ENCODE peak calls at places on chromosome 1, in six cellular contexts. B, H, J, Q, A and F are unnamed samples.

GRCh38 chr1:246597340-246597739 is 31.1 kb downstream of the CNST start:
- DNase-seq in J (no peak), H (no peak), Q (no peak), A (peak; percentile 72), B (peak; percentile 79), F (no peak)

GRCh38 chr1:151133339-151133761 is 13.1 kb downstream of the SEMA6C start:
- DNase-seq in B (no peak), J (no peak), H (no peak), A (no peak), Q (peak; percentile 71), F (no peak)

GRCh38 chr1:12549460-12550349 is 68.3 kb downstream of the DHRS3 start:
- DNase-seq in A (peak; percentile 93), J (no peak), Q (no peak), B (peak; percentile 76), H (no peak), F (peak; percentile 25)

GRCh38 chr1:10765304-10765703 is 31.1 kb downstream of the CASZ1 start:
- DNase-seq in A (no peak), Q (no peak), B (no peak), H (no peak), J (no peak), F (no peak)

GRCh38 chr1:4312024-4312423 is 342.4 kb upstream of the AJAP1 start:
- DNase-seq in Q (no peak), B (no peak), H (no peak), A (no peak), J (no peak), F (no peak)

GRCh38 chr1:68301538-68301937 is 69.2 kb upstream of the WLS start:
- DNase-seq in A (no peak), B (no peak), Q (no peak), H (no peak), J (no peak), F (no peak)

GRCh38 chr1:86441581-86441980 is 17.6 kb downstream of the CLCA2 start:
- DNase-seq in A (no peak), Q (no peak), J (no peak), H (peak; percentile 37), B (no peak), F (no peak)

GRCh38 chr1:227898502-227899140 is 49.1 kb downstream of the WNT9A start:
- DNase-seq in A (no peak), B (peak; percentile 4), H (no peak), Q (no peak), J (no peak), F (no peak)

GRCh38 chr1:116881879-116882520 is 27.7 kb upstream of the PTGFRN start:
- DNase-seq in J (peak; percentile 31), Q (peak; percentile 81), B (peak; percentile 59), H (peak; percentile 20), A (peak; percentile 18), F (peak; percentile 30)

GRCh38 chr1:212470059-212470458 is 37.3 kb downstream of the NENF start:
- DNase-seq in B (peak; percentile 92), A (peak; percentile 96), Q (no peak), J (no peak), H (no peak), F (peak; percentile 43)

GRCh38 chr1:46723901-46724300 is 5.0 kb upstream of the EFCAB14 start:
- DNase-seq in B (no peak), H (no peak), Q (peak; percentile 17), A (no peak), J (no peak), F (no peak)

GRCh38 chr1:109482796-109483638 is 688 bp upstream of the ATXN7L2 start:
- DNase-seq in H (peak; percentile 34), Q (peak; percentile 77), J (peak; percentile 60), B (no peak), A (no peak), F (no peak)

GRCh38 chr1:106699436-106699835 is 357.0 kb upstream of the PRMT6 start:
- DNase-seq in H (no peak), J (no peak), B (no peak), A (no peak), Q (no peak), F (no peak)

GRCh38 chr1:73343947-73344346 is 854.0 kb downstream of the LRRIQ3 start:
- DNase-seq in B (no peak), J (no peak), H (no peak), Q (no peak), A (no peak), F (no peak)

GRCh38 chr1:229271448-229272120 is 673 bp downstream of the RAB4A start:
- DNase-seq in J (peak; percentile 60), B (no peak), Q (peak; percentile 51), A (no peak), H (peak; percentile 19), F (peak; percentile 51)

GRCh38 chr1:6099787-6100765 is 54.4 kb downstream of the KCNAB2 start:
- DNase-seq in A (no peak), B (no peak), H (no peak), J (no peak), Q (no peak), F (no peak)

GRCh38 chr1:226649780-226650179 is 89.3 kb downstream of the ITPKB start:
- DNase-seq in H (peak; percentile 36), B (peak; percentile 22), A (no peak), J (peak; percentile 35), Q (peak; percentile 65), F (peak; percentile 42)

GRCh38 chr1:17558954-17559617 is 19.6 kb downstream of the ARHGEF10L start:
- DNase-seq in Q (no peak), A (no peak), B (no peak), J (no peak), H (no peak), F (no peak)

GRCh38 chr1:6418668-6419396 is 887 bp downstream of the HES2 start:
- DNase-seq in B (no peak), A (no peak), H (no peak), Q (peak; percentile 65), J (no peak), F (no peak)

GRCh38 chr1:244436336-244437102 is 15.2 kb downstream of the ADSS2 start:
- DNase-seq in A (no peak), J (no peak), B (no peak), H (no peak), Q (no peak), F (no peak)

GRCh38 chr1:244442850-244443249 is 8.9 kb downstream of the ADSS2 start:
- DNase-seq in Q (no peak), B (no peak), H (no peak), J (no peak), A (no peak), F (no peak)

GRCh38 chr1:244437108-244437507 is 14.6 kb downstream of the ADSS2 start:
- DNase-seq in A (no peak), Q (no peak), H (no peak), B (no peak), J (no peak), F (no peak)

GRCh38 chr1:244435562-244436205 is 16.0 kb downstream of the ADSS2 start:
- DNase-seq in B (no peak), H (no peak), Q (no peak), J (no peak), A (no peak), F (no peak)

DNA sequence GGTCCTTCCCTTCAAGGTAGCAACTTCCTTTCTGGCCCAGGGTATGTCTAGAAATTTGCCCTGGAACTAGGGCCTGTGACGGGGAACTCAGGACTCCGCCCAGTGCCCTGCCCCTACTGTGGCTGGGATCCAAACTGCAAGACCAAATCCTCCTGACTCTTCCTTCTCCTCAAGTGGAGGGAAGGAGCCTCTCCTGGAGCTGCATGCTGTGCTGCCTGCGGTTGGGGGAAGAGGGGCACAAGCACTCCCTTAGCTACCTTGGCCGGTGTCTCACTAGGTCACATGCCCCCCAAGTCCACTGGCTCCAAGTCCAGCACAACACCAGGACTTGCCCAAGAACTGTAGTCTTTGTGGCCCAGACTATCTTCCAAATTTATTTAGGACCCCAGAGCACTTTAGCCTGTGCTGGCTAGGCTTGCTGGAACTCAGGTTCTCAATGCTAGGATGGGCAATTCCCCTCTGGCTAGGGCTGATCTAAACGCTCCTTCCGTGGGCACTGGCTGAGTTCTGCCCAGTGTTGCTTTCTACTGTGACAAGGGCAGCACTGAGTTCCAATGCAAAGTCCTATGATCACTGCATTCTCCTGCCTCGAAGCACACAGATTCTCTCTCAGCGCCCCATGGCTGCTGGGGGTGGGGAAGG is 12.2 kb downstream of the ADSS2 start:
- DNase-seq in B (no peak), H (no peak), A (no peak), Q (peak; percentile 50), J (no peak), F (peak; percentile 30)
- H3K27ac ChIP-seq in B (no peak overlapping the region), H (no peak overlapping the region), A (no peak overlapping the region), Q (peak overlapping the region; percentile 63), J (no peak overlapping the region), F (peak overlapping the region; percentile 5)

DNA sequence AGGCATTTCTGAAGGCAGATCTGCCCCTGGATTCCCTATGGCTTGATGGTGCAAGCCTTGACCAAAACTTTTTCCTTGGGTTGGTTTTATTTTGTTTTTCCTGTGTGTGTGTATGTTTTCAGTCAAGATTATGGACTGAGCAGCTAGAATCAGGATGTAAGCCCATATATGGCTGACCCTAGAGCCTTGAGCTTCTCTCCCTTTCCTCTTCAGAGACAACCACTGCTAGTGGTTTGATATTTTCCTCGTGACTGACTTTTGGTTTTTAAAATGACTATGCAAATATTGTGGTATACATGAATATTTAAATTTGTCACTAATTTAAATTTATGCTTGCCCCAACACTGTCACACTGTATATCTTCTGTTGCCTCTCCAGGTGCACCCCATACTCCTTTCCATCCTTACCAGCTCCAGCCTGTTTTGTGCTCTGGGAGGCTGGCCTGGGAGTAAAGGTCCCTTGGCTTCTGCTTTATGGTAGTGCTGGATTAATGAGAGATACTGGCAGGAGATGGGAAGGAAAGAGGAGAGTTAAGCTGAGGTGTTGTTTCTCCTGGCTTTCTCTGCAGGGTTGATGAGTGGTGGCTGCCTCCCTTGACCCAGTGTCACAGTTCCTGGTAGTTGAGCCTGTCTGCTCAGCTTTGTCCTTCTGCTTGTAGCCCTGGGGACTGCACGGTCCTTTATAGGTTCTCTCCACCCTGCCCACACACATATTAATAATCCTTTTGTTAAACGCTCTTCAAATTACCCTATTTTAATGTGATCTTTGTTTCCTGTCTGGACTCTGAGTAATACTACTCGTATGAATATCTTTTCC is 44.4 kb downstream of the RWDD3 start:
- DNase-seq in Q (no peak), B (no peak), H (no peak), A (no peak), J (no peak), F (no peak)
- H3K27ac ChIP-seq in Q (no peak overlapping the region), B (no peak overlapping the region), H (no peak overlapping the region), A (no peak overlapping the region), J (no peak overlapping the region), F (no peak overlapping the region)

DNA sequence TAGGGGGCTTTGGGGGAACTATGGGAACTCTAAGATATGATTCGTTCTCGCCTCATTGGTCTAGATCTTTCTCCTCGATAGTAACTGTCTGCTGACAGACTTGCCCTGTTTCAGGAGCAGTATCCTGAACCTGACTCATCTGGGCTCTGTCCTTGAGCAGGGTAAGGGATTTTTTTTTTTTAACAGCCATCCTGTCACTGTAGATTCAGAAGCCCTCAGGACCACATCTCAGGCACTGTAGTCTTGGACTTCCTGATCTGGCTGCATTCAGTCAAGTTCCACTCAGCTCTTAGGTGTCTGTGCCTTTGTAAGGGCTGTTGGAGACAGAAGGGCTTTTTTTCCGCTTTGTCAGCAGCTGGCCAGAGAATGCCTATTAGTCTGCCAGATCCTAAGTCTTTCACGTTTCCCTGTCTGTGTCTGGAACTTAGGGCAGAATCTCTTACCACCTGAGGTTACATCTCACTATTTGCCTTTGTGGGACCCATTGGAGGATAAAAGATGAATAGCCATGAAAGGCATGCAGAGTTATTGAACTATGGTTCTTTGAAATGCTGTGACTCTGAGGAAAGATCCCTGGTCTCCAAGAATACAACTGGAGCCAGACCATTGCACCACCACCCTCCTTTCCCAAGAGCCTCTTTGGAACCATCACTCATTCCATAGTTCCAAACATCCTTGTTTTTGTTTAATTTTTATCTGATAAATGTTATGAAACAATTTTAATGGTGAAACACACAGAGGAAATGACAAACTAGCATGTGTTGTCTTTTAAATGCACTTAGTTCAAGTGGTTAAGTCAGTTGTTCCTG is 49.7 kb upstream of the MACF1 start:
- DNase-seq in J (peak; percentile 69), H (no peak), A (peak; percentile 71), B (peak; percentile 36), Q (no peak), F (no peak)
- H3K27ac ChIP-seq in J (peak overlapping the region; percentile 59), H (no peak overlapping the region), A (peak overlapping the region; percentile 88), B (peak overlapping the region; percentile 67), Q (peak overlapping the region; percentile 75), F (no peak overlapping the region)

GRCh38 chr1:115303364-115303763 is 34.7 kb downstream of the NGF start:
- DNase-seq in A (no peak), H (no peak), Q (no peak), J (no peak), B (no peak), F (no peak)
- H3K27ac ChIP-seq in A (no peak overlapping the region), H (no peak overlapping the region), Q (no peak overlapping the region), J (no peak overlapping the region), B (no peak overlapping the region), F (no peak overlapping the region)